ENCODE peak calls at places on chromosomes 13 and 19, in nine cellular contexts. W is hippocampal formation; A is HS-5; Y is dorsolateral prefrontal cortex; S is smooth muscle cell of the brain vasculature; L is RPMI7951; J is NCI-H748 treated with DMSO at 0.1 percent for 48 hours; K is AG08395; Q is Jurkat, Clone E6-1. R is an unnamed sample.

GRCh38 chr19:6272913-6273600 is 6.7 kb downstream of the MLLT1 start:
- DNase-seq in W (no peak), A (no peak), Y (no peak), S (no peak), L (no peak), J (no peak), K (no peak), Q (no peak), R (no peak)

GRCh38 chr13:68439821-68440220 is 1209.7 kb upstream of the PCDH9 start:
- DNase-seq in W (no peak), A (peak), Y (no peak), S (no peak), L (no peak), J (no peak), K (no peak), Q (no peak), R (no peak)

GRCh38 chr13:114135731-114136171 is 3.3 kb upstream of the RASA3 start:
- DNase-seq in W (no peak), A (no peak), Y (no peak), S (no peak), L (no peak), J (no peak), K (no peak), Q (no peak), R (no peak)

GRCh38 chr13:57629821-57630235 is 1.7 kb upstream of the PCDH17 start:
- DNase-seq in W (peak), A (no peak), Y (peak), S (peak), L (peak), J (peak), K (peak), Q (no peak), R (no peak)

GRCh38 chr19:14786421-14786851 is 8.1 kb upstream of the ADGRE2 start:
- DNase-seq in W (no peak), A (no peak), Y (no peak), S (no peak), L (peak), J (no peak), K (peak), Q (no peak), R (no peak)

GRCh38 chr13:73767191-73767741 is 366.9 kb downstream of the KLF12 start:
- DNase-seq in W (no peak), A (no peak), Y (no peak), S (no peak), L (no peak), J (no peak), K (no peak), Q (peak), R (no peak)

GRCh38 chr13:99000137-99000536 is 22.3 kb upstream of the DOCK9 start:
- DNase-seq in W (no peak), A (no peak), Y (no peak), S (no peak), L (no peak), J (no peak), K (no peak), Q (no peak), R (no peak)

GRCh38 chr13:23081246-23081645 is 99.5 kb upstream of the SGCG start:
- DNase-seq in W (no peak), A (peak), Y (no peak), S (no peak), L (peak), J (no peak), K (peak), Q (no peak), R (no peak)

GRCh38 chr19:41706741-41707501 is 1.5 kb upstream of the CEACAM5 start:
- DNase-seq in W (no peak), A (no peak), Y (no peak), S (no peak), L (peak), J (peak), K (peak), Q (peak), R (no peak)

GRCh38 chr13:102648046-102648445 is 46.8 kb downstream of the METTL21C start:
- DNase-seq in W (no peak), A (no peak), Y (no peak), S (no peak), L (no peak), J (no peak), K (no peak), Q (no peak), R (no peak)

GRCh38 chr19:31499826-31500539 is 150.7 kb upstream of the TSHZ3 start:
- DNase-seq in W (no peak), A (no peak), Y (no peak), S (no peak), L (no peak), J (no peak), K (no peak), Q (peak), R (no peak)

GRCh38 chr13:59790626-59791025 is 373.1 kb downstream of the DIAPH3 start:
- DNase-seq in W (no peak), A (no peak), Y (no peak), S (no peak), L (no peak), J (no peak), K (no peak), Q (no peak), R (no peak)

GRCh38 chr13:113632706-113633484 is 25.1 kb downstream of the ATP4B start:
- DNase-seq in W (no peak), A (no peak), Y (no peak), S (no peak), L (no peak), J (no peak), K (no peak), Q (no peak), R (no peak)

GRCh38 chr19:35901055-35901644 is 810 bp upstream of the NFKBID start:
- DNase-seq in W (no peak), A (peak), Y (no peak), S (no peak), L (peak), J (no peak), K (peak), Q (no peak), R (no peak)

GRCh38 chr13:63731896-63732295 is 2316.2 kb upstream of the PCDH20 start:
- DNase-seq in W (no peak), A (no peak), Y (no peak), S (no peak), L (no peak), J (no peak), K (no peak), Q (no peak), R (no peak)

GRCh38 chr19:7916137-7916907 is 1.7 kb downstream of the TGFBR3L start:
- DNase-seq in W (no peak), A (no peak), Y (no peak), S (no peak), L (no peak), J (no peak), K (peak), Q (peak), R (no peak)

GRCh38 chr19:5823579-5824281 is 15.8 kb downstream of the FUT6 start:
- DNase-seq in W (no peak), A (no peak), Y (no peak), S (no peak), L (peak), J (no peak), K (no peak), Q (no peak), R (no peak)

GRCh38 chr13:95492044-95492801 is 60.3 kb upstream of the CLDN10 start:
- DNase-seq in W (no peak), A (no peak), Y (no peak), S (no peak), L (no peak), J (peak), K (no peak), Q (no peak), R (no peak)

GRCh38 chr13:49259586-49259985 is 11.9 kb downstream of the CDADC1 start:
- DNase-seq in W (no peak), A (no peak), Y (no peak), S (no peak), L (no peak), J (no peak), K (no peak), Q (no peak), R (no peak)

GRCh38 chr19:19817357-19817756 is 4.2 kb downstream of the ZNF506 start:
- DNase-seq in W (no peak), A (no peak), Y (no peak), S (no peak), L (no peak), J (no peak), K (no peak), Q (peak), R (no peak)

GRCh38 chr19:45955905-45956608 is 17.6 kb downstream of the NOVA2 start:
- DNase-seq in W (peak), A (peak), Y (peak), S (no peak), L (peak), J (no peak), K (no peak), Q (no peak), R (no peak)

GRCh38 chr19:17136026-17136425 is 60.4 kb downstream of the MYO9B start:
- DNase-seq in W (no peak), A (no peak), Y (no peak), S (no peak), L (no peak), J (no peak), K (no peak), Q (no peak), R (no peak)

GRCh38 chr13:27028683-27029480 is 142.7 kb downstream of the USP12 start:
- DNase-seq in W (no peak), A (no peak), Y (no peak), S (no peak), L (no peak), J (no peak), K (no peak), Q (no peak), R (no peak)

GRCh38 chr13:95356916-95357315 is 55.7 kb upstream of the ABCC4 start:
- DNase-seq in W (no peak), A (no peak), Y (no peak), S (no peak), L (no peak), J (no peak), K (no peak), Q (no peak), R (no peak)

GRCh38 chr13:88739192-88739591 is 1068.0 kb downstream of the SLITRK5 start:
- DNase-seq in W (no peak), A (no peak), Y (no peak), S (no peak), L (no peak), J (no peak), K (no peak), Q (no peak), R (no peak)

GRCh38 chr19:42276821-42277220 is 7.8 kb downstream of the CIC start:
- DNase-seq in W (no peak), A (no peak), Y (no peak), S (no peak), L (peak), J (no peak), K (no peak), Q (no peak), R (no peak)

GRCh38 chr13:113411216-113412023 is 41.9 kb downstream of the ADPRHL1 start:
- DNase-seq in W (no peak), A (peak), Y (no peak), S (peak), L (peak), J (no peak), K (peak), Q (no peak), R (peak)

GRCh38 chr13:67740871-67741475 is 510.8 kb upstream of the PCDH9 start:
- DNase-seq in W (no peak), A (no peak), Y (no peak), S (no peak), L (no peak), J (no peak), K (no peak), Q (no peak), R (no peak)

GRCh38 chr19:49855676-49856573 is 5.0 kb downstream of the PTOV1 start:
- DNase-seq in W (no peak), A (no peak), Y (no peak), S (no peak), L (no peak), J (no peak), K (no peak), Q (no peak), R (no peak)

GRCh38 chr13:25200783-25201182 is 28.7 kb upstream of the AMER2 start:
- DNase-seq in W (no peak), A (no peak), Y (no peak), S (no peak), L (no peak), J (no peak), K (no peak), Q (no peak), R (no peak)

GRCh38 chr13:50129923-50130685 is 114.9 kb downstream of the KCNRG start:
- DNase-seq in W (no peak), A (no peak), Y (no peak), S (no peak), L (peak), J (no peak), K (peak), Q (no peak), R (no peak)

GRCh38 chr13:73809561-73809960 is 324.6 kb downstream of the KLF12 start:
- DNase-seq in W (no peak), A (no peak), Y (no peak), S (peak), L (peak), J (no peak), K (peak), Q (no peak), R (no peak)

GRCh38 chr13:75486146-75486545 is 4.2 kb upstream of the TBC1D4 start:
- DNase-seq in W (no peak), A (no peak), Y (no peak), S (no peak), L (peak), J (no peak), K (no peak), Q (no peak), R (no peak)

GRCh38 chr19:33214621-33215020 is 11.0 kb downstream of the SLC7A10 start:
- DNase-seq in W (no peak), A (no peak), Y (no peak), S (no peak), L (peak), J (peak), K (peak), Q (no peak), R (no peak)

GRCh38 chr19:8192227-8192820 is 16.8 kb upstream of the CERS4 start:
- DNase-seq in W (no peak), A (no peak), Y (no peak), S (no peak), L (no peak), J (no peak), K (no peak), Q (no peak), R (no peak)

GRCh38 chr19:48552406-48553322 is 692 bp downstream of the SULT2B1 start:
- DNase-seq in W (no peak), A (no peak), Y (no peak), S (no peak), L (no peak), J (no peak), K (no peak), Q (no peak), R (no peak)

GRCh38 chr13:111401755-111402154 is 81.3 kb downstream of the TEX29 start:
- DNase-seq in W (no peak), A (no peak), Y (no peak), S (no peak), L (no peak), J (no peak), K (no peak), Q (no peak), R (no peak)

R was measured in HFF-Myc.